ENCODE peak calls at places on chromosomes 3 and 15, in nine cellular contexts. O, P, A, D, F, L, I, S and U are unnamed samples.

GRCh38 chr3:170634663-170635096 is 48.8 kb upstream of the SLC7A14 start:
- DNase-seq in D (no peak), L (no peak), P (no peak), F (peak; percentile 91), S (no peak), A (no peak), I (no peak), O (no peak), U (no peak)

GRCh38 chr15:33584797-33585196 is 274.0 kb downstream of the RYR3 start:
- DNase-seq in S (peak; percentile 54), I (no peak), L (no peak), P (no peak), F (no peak), D (peak; percentile 30), O (no peak), A (no peak), U (no peak)

GRCh38 chr15:40063563-40064011 is 24.6 kb upstream of the SRP14 start:
- DNase-seq in F (no peak), L (no peak), O (no peak), I (no peak), D (peak; percentile 69), A (no peak), P (no peak), S (peak; percentile 71), U (no peak)

GRCh38 chr3:13332158-13332557 is 88.0 kb downstream of the NUP210 start:
- DNase-seq in D (no peak), S (no peak), A (no peak), L (no peak), I (peak; percentile 76), F (peak; percentile 90), P (no peak), O (peak; percentile 50), U (no peak)

GRCh38 chr3:29515451-29515850 is 234.6 kb downstream of the RBMS3 start:
- DNase-seq in S (peak; percentile 63), A (no peak), D (peak; percentile 30), P (no peak), I (no peak), O (no peak), L (no peak), F (no peak), U (no peak)

GRCh38 chr3:141578197-141578596 is 91.4 kb downstream of the RASA2 start:
- DNase-seq in O (no peak), P (no peak), A (no peak), L (no peak), I (no peak), F (no peak), D (no peak), S (no peak), U (no peak)

GRCh38 chr3:175287361-175287963 is 428.3 kb downstream of the NAALADL2 start:
- DNase-seq in P (no peak), L (no peak), O (no peak), S (no peak), I (no peak), D (no peak), A (no peak), F (no peak), U (no peak)

GRCh38 chr15:31550211-31550848 is 223.7 kb downstream of the KLF13 start:
- DNase-seq in P (no peak), A (no peak), O (no peak), L (no peak), S (no peak), D (no peak), F (no peak), I (no peak), U (no peak)

GRCh38 chr3:127193341-127193740 is 410 bp downstream of the PRR23E start:
- DNase-seq in A (no peak), D (no peak), L (no peak), F (no peak), S (no peak), O (no peak), I (no peak), P (no peak), U (no peak)

GRCh38 chr3:42884324-42884723 is 8.6 kb upstream of the CYP8B1 start:
- DNase-seq in L (peak; percentile 35), D (no peak), I (no peak), P (no peak), O (no peak), F (no peak), S (no peak), A (no peak), U (no peak)

GRCh38 chr3:67897686-67898336 is 243.4 kb upstream of the SUCLG2 start:
- DNase-seq in F (no peak), L (no peak), A (no peak), S (no peak), O (no peak), I (no peak), P (no peak), D (peak; percentile 53), U (no peak)

GRCh38 chr3:158974905-158975304 is 173.1 kb downstream of the MFSD1 start:
- DNase-seq in F (no peak), L (no peak), S (no peak), O (no peak), A (no peak), D (no peak), P (no peak), I (no peak), U (no peak)

GRCh38 chr15:100972975-100973350 is 53.8 kb downstream of the LRRK1 start:
- DNase-seq in I (no peak), F (no peak), A (no peak), O (no peak), P (no peak), S (no peak), L (no peak), D (no peak), U (no peak)

GRCh38 chr15:35288580-35288979 is 203.5 kb upstream of the NANOGP8 start:
- DNase-seq in L (no peak), F (no peak), I (no peak), O (no peak), P (no peak), D (no peak), S (no peak), A (no peak), U (no peak)

GRCh38 chr15:33915571-33916407 is 52.5 kb upstream of the CHRM5 start:
- DNase-seq in P (peak; percentile 6), A (no peak), O (no peak), F (no peak), I (peak; percentile 55), S (no peak), D (peak; percentile 31), L (peak; percentile 11), U (no peak)

GRCh38 chr15:93829115-93829849 is 402.1 kb upstream of the MCTP2 start:
- DNase-seq in D (peak; percentile 66), F (no peak), A (no peak), I (peak; percentile 54), S (peak; percentile 30), P (peak; percentile 25), O (no peak), L (no peak), U (no peak)

GRCh38 chr3:129592362-129593150 is 13.9 kb downstream of the PLXND1 start:
- DNase-seq in O (no peak), F (no peak), P (peak; percentile 43), S (no peak), L (no peak), D (no peak), A (no peak), I (no peak), U (peak; percentile 61)

GRCh38 chr3:30370681-30371271 is 235.6 kb upstream of the TGFBR2 start:
- DNase-seq in P (no peak), O (no peak), D (peak; percentile 75), A (no peak), I (no peak), S (peak; percentile 71), F (no peak), L (peak; percentile 24), U (no peak)

GRCh38 chr3:133855772-133856171 is 39.9 kb downstream of the RAB6B start:
- DNase-seq in L (no peak), O (no peak), A (no peak), F (no peak), P (no peak), D (no peak), I (no peak), S (peak; percentile 17), U (peak; percentile 40)

GRCh38 chr15:92011611-92012367 is 158.3 kb downstream of the SLCO3A1 start:
- DNase-seq in L (no peak), F (no peak), O (no peak), A (no peak), P (no peak), D (peak; percentile 72), I (peak; percentile 44), S (no peak), U (no peak)

GRCh38 chr3:48416091-48416505 is 13.8 kb downstream of the PLXNB1 start:
- DNase-seq in D (no peak), A (no peak), S (no peak), F (no peak), O (no peak), I (no peak), P (no peak), L (no peak), U (no peak)

GRCh38 chr3:177838951-177839350 is 641.7 kb upstream of the TBL1XR1 start:
- DNase-seq in L (no peak), F (no peak), P (no peak), D (no peak), S (no peak), O (no peak), I (no peak), A (no peak), U (no peak)

GRCh38 chr15:68888419-68888818 is 41.9 kb upstream of the SPESP1 start:
- DNase-seq in S (no peak), F (no peak), O (no peak), P (no peak), A (no peak), I (no peak), D (no peak), L (no peak), U (no peak)

GRCh38 chr3:185770071-185770470 is 54.8 kb downstream of the IGF2BP2 start:
- DNase-seq in D (no peak), F (no peak), S (no peak), L (no peak), O (no peak), A (no peak), I (no peak), P (no peak), U (no peak)

GRCh38 chr3:161217496-161217895 is 3.6 kb upstream of the NMD3 start:
- DNase-seq in I (no peak), D (peak; percentile 28), S (no peak), F (no peak), O (no peak), A (no peak), P (no peak), L (peak; percentile 63), U (no peak)

GRCh38 chr3:152780553-152780952 is 54.4 kb upstream of the P2RY1 start:
- DNase-seq in F (no peak), A (no peak), P (no peak), L (no peak), D (no peak), O (no peak), S (peak; percentile 8), I (no peak), U (no peak)

GRCh38 chr3:29186982-29187718 is 93.7 kb upstream of the RBMS3 start:
- DNase-seq in O (no peak), I (no peak), S (peak; percentile 91), F (no peak), D (peak; percentile 90), L (no peak), A (no peak), P (no peak), U (no peak)

GRCh38 chr15:63933522-63933921 is 99.8 kb upstream of the HERC1 start:
- DNase-seq in S (no peak), P (no peak), I (no peak), A (no peak), O (no peak), D (peak; percentile 62), L (no peak), F (no peak), U (no peak)

GRCh38 chr15:48109856-48110531 is 10.8 kb upstream of the SLC24A5 start:
- DNase-seq in A (no peak), L (no peak), F (no peak), P (no peak), D (no peak), S (no peak), I (no peak), O (no peak), U (no peak)

GRCh38 chr3:33908209-33908851 is 109.9 kb downstream of the PDCD6IP start:
- DNase-seq in D (no peak), A (no peak), O (no peak), F (no peak), I (no peak), P (no peak), S (no peak), L (no peak), U (no peak)

GRCh38 chr3:132461544-132461943 is 44.2 kb downstream of the DNAJC13 start:
- DNase-seq in S (no peak), O (no peak), L (no peak), F (no peak), A (no peak), D (no peak), I (no peak), P (no peak), U (no peak)